ENCODE peak calls at places on chromosomes 6 and 20, in six cellular contexts. One of them, this sample, is unnamed. For H3K36me3 and H3K27me3, the result is how much of the 10 kb centered on the place peaks cover.

GRCh38 chr6:165744515-165745228 is 81.6 kb upstream of the PDE10A start:
- DNase-seq in SK-N-SH: no peak
- DNase-seq in tibial artery: no peak
- DNase-seq in psoas muscle: no peak
- DNase-seq in upper lobe of right lung: no peak
- DNase-seq in ovary: no peak
- DNase-seq in this sample: no peak

GRCh38 chr6:157764346-157765068 is 58.5 kb upstream of the SNX9 start:
- DNase-seq in tibial artery: peak
- DNase-seq in ovary: peak
- DNase-seq in psoas muscle: peak
- DNase-seq in SK-N-SH: no peak
- DNase-seq in upper lobe of right lung: peak
- DNase-seq in this sample: peak

GRCh38 chr6:37396571-37397185 is 36.3 kb upstream of the CMTR1 start:
- DNase-seq in SK-N-SH: no peak
- DNase-seq in tibial artery: no peak
- DNase-seq in ovary: no peak
- DNase-seq in upper lobe of right lung: no peak
- DNase-seq in psoas muscle: no peak
- DNase-seq in this sample: no peak

GRCh38 chr6:168627798-168628551 is 187.0 kb downstream of the SMOC2 start:
- DNase-seq in tibial artery: no peak
- DNase-seq in ovary: no peak
- DNase-seq in psoas muscle: no peak
- DNase-seq in SK-N-SH: no peak
- DNase-seq in upper lobe of right lung: no peak
- DNase-seq in this sample: no peak

GRCh38 chr20:23629017-23629541 is 8.7 kb downstream of the CST3 start:
- DNase-seq in psoas muscle: peak
- DNase-seq in tibial artery: no peak
- DNase-seq in ovary: no peak
- DNase-seq in SK-N-SH: no peak
- DNase-seq in upper lobe of right lung: no peak
- DNase-seq in this sample: no peak

GRCh38 chr20:63246490-63247284 is 7.6 kb downstream of the NKAIN4 start:
- DNase-seq in psoas muscle: no peak
- DNase-seq in tibial artery: no peak
- DNase-seq in upper lobe of right lung: no peak
- DNase-seq in ovary: no peak
- DNase-seq in SK-N-SH: peak
- DNase-seq in this sample: no peak

GRCh38 chr20:43843096-43843964 is 71.3 kb upstream of the TOX2 start:
- DNase-seq in psoas muscle: no peak
- DNase-seq in ovary: no peak
- DNase-seq in tibial artery: no peak
- DNase-seq in upper lobe of right lung: no peak
- DNase-seq in SK-N-SH: no peak
- DNase-seq in this sample: no peak

GRCh38 chr20:64254571-64255360 is 782 bp upstream of the PCMTD2 start:
- DNase-seq in psoas muscle: no peak
- DNase-seq in SK-N-SH: no peak
- DNase-seq in upper lobe of right lung: no peak
- DNase-seq in tibial artery: peak
- DNase-seq in ovary: no peak
- DNase-seq in this sample: no peak

GRCh38 chr6:20200761-20201160 is 11.5 kb downstream of the MBOAT1 start:
- DNase-seq in psoas muscle: no peak
- DNase-seq in SK-N-SH: no peak
- DNase-seq in tibial artery: no peak
- DNase-seq in ovary: peak
- DNase-seq in upper lobe of right lung: no peak
- DNase-seq in this sample: no peak

GRCh38 chr6:145148392-145149175 is 586.7 kb downstream of the EPM2A start:
- DNase-seq in SK-N-SH: no peak
- DNase-seq in upper lobe of right lung: peak
- DNase-seq in tibial artery: no peak
- DNase-seq in ovary: no peak
- DNase-seq in psoas muscle: peak
- DNase-seq in this sample: no peak

GRCh38 chr6:14499804-14500203 is 382.2 kb downstream of the CD83 start:
- DNase-seq in tibial artery: no peak
- DNase-seq in ovary: no peak
- DNase-seq in psoas muscle: no peak
- DNase-seq in SK-N-SH: no peak
- DNase-seq in upper lobe of right lung: no peak
- DNase-seq in this sample: no peak

DNA sequence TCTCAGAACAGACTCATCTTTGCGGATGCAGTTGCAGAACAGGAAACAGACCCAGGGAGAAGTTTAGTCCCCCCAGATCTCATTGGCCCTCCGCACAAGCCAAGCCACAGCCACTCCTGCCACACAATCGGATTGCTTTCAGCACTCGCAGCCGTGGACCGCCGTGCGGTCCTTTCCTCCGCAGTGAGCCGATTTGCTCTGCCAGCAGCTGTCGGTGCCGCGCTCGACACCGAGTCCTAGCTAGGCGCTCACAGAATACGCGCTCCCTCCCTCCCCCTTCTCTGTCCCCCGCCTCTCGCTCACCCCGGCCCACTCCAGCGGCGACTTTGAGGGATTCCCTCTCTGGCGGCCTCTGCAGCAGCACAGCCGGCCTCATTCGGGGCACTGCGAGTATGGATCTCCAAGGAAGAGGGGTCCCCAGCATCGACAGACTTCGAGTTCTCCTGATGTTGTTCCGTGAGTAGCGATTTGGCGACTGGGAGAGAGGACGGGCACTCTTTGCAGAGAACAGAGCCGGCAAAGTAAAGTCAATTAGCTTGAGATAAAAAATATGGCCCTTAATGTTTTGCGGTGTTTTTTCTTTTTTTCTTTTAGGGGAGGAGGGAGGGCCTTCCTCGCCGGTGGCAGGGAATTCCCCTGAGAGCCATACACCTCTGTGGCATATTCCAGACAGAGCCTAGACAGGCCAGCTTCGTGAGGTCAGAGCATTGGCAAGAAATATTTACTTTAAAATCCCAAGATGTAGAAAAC is at the start of gene LAMP5:
- DNase-seq in upper lobe of right lung: no peak
- DNase-seq in tibial artery: no peak
- DNase-seq in ovary: no peak
- DNase-seq in psoas muscle: no peak
- DNase-seq in SK-N-SH: peak
- DNase-seq in this sample: no peak
- H3K36me3 ChIP-seq in upper lobe of right lung: under half
- H3K36me3 ChIP-seq in tibial artery: under half
- H3K36me3 ChIP-seq in ovary: under half
- H3K36me3 ChIP-seq in psoas muscle: under half
- H3K36me3 ChIP-seq in SK-N-SH: under half
- H3K36me3 ChIP-seq in this sample: under half

DNA sequence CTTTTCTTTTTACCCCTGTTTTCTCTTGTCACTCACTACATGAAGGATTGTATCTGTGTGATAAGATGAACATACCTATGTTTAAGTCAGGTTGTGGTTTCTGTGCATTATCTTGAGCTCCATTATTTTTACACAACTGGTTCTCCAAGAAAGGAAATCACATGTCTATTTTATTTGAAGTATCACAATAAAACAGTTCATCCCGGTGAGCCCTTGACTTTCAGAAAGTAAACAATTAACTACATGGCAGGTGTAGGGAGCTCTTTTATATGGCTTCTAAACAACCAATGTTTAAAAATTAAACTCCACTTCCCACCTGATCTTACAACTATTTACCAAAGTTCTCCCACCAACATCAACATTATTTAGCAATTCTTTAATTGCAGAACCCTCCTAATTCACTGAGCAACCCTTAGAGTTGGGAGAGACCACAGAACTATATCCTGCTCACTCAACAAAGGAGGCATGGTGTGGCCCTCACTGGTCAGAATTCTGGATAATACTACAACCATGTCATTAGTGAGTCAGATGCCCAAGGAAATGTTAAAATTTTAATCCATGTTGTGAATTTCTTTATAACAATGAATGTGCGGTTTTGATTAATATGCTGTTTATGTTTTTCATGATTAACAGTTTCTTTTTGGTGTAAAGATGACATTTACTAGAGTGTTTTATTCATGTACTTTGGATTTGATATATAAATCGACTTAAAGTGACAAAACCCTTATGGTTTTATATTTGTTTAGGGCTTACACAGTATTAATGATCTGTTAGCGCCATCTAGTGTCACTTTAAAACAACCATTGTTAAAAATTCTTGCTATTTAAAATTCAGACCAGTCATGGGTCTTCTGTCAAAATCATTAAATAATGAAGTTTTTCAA is 50.0 kb upstream of the SCGN start:
- DNase-seq in upper lobe of right lung: no peak
- DNase-seq in tibial artery: no peak
- DNase-seq in psoas muscle: no peak
- DNase-seq in SK-N-SH: peak
- DNase-seq in ovary: no peak
- DNase-seq in this sample: no peak
- TF ChIP-seq CTCF in upper lobe of right lung: peak
- TF ChIP-seq CTCF in tibial artery: peak
- TF ChIP-seq CTCF in psoas muscle: peak
- TF ChIP-seq CTCF in SK-N-SH: peak
- TF ChIP-seq CTCF in ovary: peak
- TF ChIP-seq CTCF in this sample: peak

DNA sequence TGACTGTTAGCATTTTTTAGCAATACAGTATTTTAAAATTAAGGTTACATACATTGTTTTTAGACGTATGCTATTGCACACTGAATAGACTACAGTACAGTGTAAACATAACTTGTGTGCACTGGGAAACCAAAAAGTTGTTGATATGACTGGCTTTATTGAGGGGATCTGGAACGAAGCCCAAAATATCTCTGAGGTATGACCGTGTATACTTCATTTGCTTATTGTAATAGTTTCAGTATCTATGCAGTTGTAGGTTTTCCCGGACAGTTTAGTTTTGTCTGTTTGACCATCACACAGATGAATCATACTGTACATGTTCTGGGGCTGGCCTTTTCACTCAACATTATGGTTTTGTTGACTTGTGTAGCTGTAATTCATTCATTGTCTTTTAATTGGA is 6.9 kb upstream of the ZBTB12 start:
- DNase-seq in upper lobe of right lung: no peak
- DNase-seq in psoas muscle: no peak
- DNase-seq in ovary: no peak
- DNase-seq in SK-N-SH: no peak
- DNase-seq in tibial artery: no peak
- DNase-seq in this sample: peak
- H3K27me3 ChIP-seq in upper lobe of right lung: under half
- H3K27me3 ChIP-seq in psoas muscle: under half
- H3K27me3 ChIP-seq in ovary: under half
- H3K27me3 ChIP-seq in SK-N-SH: under half
- H3K27me3 ChIP-seq in tibial artery: under half
- H3K27me3 ChIP-seq in this sample: under half

GRCh38 chr6:70469965-70470364 is 56.7 kb downstream of the FAM135A start:
- DNase-seq in psoas muscle: no peak
- DNase-seq in SK-N-SH: no peak
- DNase-seq in ovary: no peak
- DNase-seq in tibial artery: no peak
- DNase-seq in upper lobe of right lung: no peak
- DNase-seq in this sample: no peak
- H3K36me3 ChIP-seq in psoas muscle: under half
- H3K36me3 ChIP-seq in SK-N-SH: under half
- H3K36me3 ChIP-seq in ovary: under half
- H3K36me3 ChIP-seq in tibial artery: under half
- H3K36me3 ChIP-seq in upper lobe of right lung: under half
- H3K36me3 ChIP-seq in this sample: under half

GRCh38 chr20:35547319-35547718 is 5.4 kb downstream of the ERGIC3 start:
- DNase-seq in psoas muscle: no peak
- DNase-seq in ovary: no peak
- DNase-seq in upper lobe of right lung: no peak
- DNase-seq in tibial artery: no peak
- DNase-seq in SK-N-SH: no peak
- DNase-seq in this sample: no peak

GRCh38 chr20:35542990-35543389 is 1.1 kb downstream of the ERGIC3 start:
- DNase-seq in SK-N-SH: no peak
- DNase-seq in psoas muscle: no peak
- DNase-seq in upper lobe of right lung: no peak
- DNase-seq in ovary: no peak
- DNase-seq in tibial artery: no peak
- DNase-seq in this sample: no peak

GRCh38 chr20:35541783-35542662 is at the start of gene ERGIC3:
- DNase-seq in psoas muscle: peak
- DNase-seq in ovary: peak
- DNase-seq in tibial artery: peak
- DNase-seq in SK-N-SH: peak
- DNase-seq in upper lobe of right lung: peak
- DNase-seq in this sample: peak

GRCh38 chr20:35546127-35546526 is 4.2 kb downstream of the ERGIC3 start:
- DNase-seq in ovary: no peak
- DNase-seq in upper lobe of right lung: no peak
- DNase-seq in tibial artery: no peak
- DNase-seq in SK-N-SH: no peak
- DNase-seq in psoas muscle: no peak
- DNase-seq in this sample: no peak

DNA sequence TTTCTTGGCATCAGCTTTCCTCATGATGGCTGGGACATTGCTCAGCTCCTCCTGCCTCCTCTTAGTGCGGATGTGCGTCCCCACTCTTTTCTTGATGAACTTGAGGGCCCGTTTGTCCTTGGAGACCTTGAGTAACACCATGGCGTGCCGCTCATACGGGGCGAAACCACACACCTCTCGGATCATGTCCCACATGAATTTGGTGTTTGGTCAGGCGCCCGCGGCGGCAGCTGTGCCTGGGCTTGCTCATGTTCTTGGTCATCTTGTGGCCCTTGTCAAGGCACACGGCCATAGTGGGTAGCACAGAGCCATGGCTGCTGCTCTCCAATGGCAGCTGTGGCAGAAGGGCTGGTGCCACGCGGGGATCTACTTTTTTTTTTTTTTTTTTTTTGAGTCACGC is 2.6 kb downstream of the ERGIC3 start:
- DNase-seq in psoas muscle: no peak
- DNase-seq in tibial artery: no peak
- DNase-seq in upper lobe of right lung: no peak
- DNase-seq in SK-N-SH: no peak
- DNase-seq in ovary: no peak
- DNase-seq in this sample: no peak
- TF ChIP-seq CTCF in psoas muscle: no peak
- TF ChIP-seq CTCF in tibial artery: no peak
- TF ChIP-seq CTCF in upper lobe of right lung: no peak
- TF ChIP-seq CTCF in SK-N-SH: no peak
- TF ChIP-seq CTCF in ovary: no peak
- TF ChIP-seq CTCF in this sample: no peak

This sample was measured in GM06990.